ENCODE peak calls at places on chromosomes 16 and 17, in five cellular contexts. J, B, P, Y and E are unnamed samples.

GRCh38 chr17:79391808-79392233 is 219.0 kb downstream of the RBFOX3 start:
- DNase-seq in P (peak; percentile 66), B (peak; percentile 80), Y (peak; percentile 79), J (peak; percentile 11), E (peak; percentile 87)

GRCh38 chr17:7862692-7863437 is 5.1 kb downstream of the CYB5D1 start:
- DNase-seq in P (peak; percentile 72), Y (peak; percentile 28), J (no peak), B (no peak), E (no peak)

GRCh38 chr17:7133424-7133823 is 18.8 kb upstream of the ASGR2 start:
- DNase-seq in B (no peak), J (no peak), Y (peak; percentile 81), P (no peak), E (peak; percentile 36)

GRCh38 chr17:57286372-57287105 is 30.2 kb downstream of the MSI2 start:
- DNase-seq in P (no peak), B (no peak), J (no peak), Y (no peak), E (no peak)

GRCh38 chr16:50121721-50122445 is 31.2 kb upstream of the TENT4B start:
- DNase-seq in P (no peak), B (no peak), Y (no peak), J (no peak), E (no peak)

GRCh38 chr16:85166699-85167588 is 54.7 kb upstream of the CIBAR2 start:
- DNase-seq in B (peak; percentile 56), Y (no peak), J (no peak), P (no peak), E (peak; percentile 64)

GRCh38 chr16:23104032-23104955 is 45.0 kb downstream of the USP31 start:
- DNase-seq in P (peak; percentile 30), J (no peak), Y (no peak), B (no peak), E (no peak)

GRCh38 chr16:6428861-6429260 is 903.8 kb upstream of the RBFOX1 start:
- DNase-seq in P (no peak), B (no peak), Y (no peak), J (no peak), E (no peak)

GRCh38 chr16:72995151-72995881 is 52.6 kb downstream of the ZFHX3 start:
- DNase-seq in P (no peak), Y (peak; percentile 63), B (no peak), J (no peak), E (peak; percentile 77)

GRCh38 chr16:1439058-1439698 is 5.2 kb downstream of the CCDC154 start:
- DNase-seq in J (no peak), Y (no peak), P (no peak), B (no peak), E (peak; percentile 13)

GRCh38 chr17:50452627-50453300 is 15.9 kb downstream of the CHAD start:
- DNase-seq in P (no peak), J (no peak), B (no peak), Y (peak; percentile 78), E (no peak)

GRCh38 chr17:3777366-3777765 is 23.6 kb downstream of the ITGAE start:
- DNase-seq in Y (no peak), B (no peak), J (no peak), P (no peak), E (no peak)

GRCh38 chr16:86625821-86626220 is 47.5 kb downstream of the FOXL1 start:
- DNase-seq in Y (no peak), J (no peak), P (no peak), B (no peak), E (no peak)

GRCh38 chr17:47692895-47693666 is 880 bp upstream of the TBKBP1 start:
- DNase-seq in J (no peak), P (no peak), Y (peak; percentile 61), B (no peak), E (no peak)

GRCh38 chr16:47143329-47143676 is 442 bp downstream of the NETO2 start:
- DNase-seq in B (peak; percentile 74), J (no peak), P (peak; percentile 15), Y (peak; percentile 89), E (peak; percentile 84)
- TF ChIP-seq CTCF in B (peak; percentile 94), J (peak; percentile 55), P (peak; percentile 44), Y (peak; percentile 64), E (peak; percentile 95)

DNA sequence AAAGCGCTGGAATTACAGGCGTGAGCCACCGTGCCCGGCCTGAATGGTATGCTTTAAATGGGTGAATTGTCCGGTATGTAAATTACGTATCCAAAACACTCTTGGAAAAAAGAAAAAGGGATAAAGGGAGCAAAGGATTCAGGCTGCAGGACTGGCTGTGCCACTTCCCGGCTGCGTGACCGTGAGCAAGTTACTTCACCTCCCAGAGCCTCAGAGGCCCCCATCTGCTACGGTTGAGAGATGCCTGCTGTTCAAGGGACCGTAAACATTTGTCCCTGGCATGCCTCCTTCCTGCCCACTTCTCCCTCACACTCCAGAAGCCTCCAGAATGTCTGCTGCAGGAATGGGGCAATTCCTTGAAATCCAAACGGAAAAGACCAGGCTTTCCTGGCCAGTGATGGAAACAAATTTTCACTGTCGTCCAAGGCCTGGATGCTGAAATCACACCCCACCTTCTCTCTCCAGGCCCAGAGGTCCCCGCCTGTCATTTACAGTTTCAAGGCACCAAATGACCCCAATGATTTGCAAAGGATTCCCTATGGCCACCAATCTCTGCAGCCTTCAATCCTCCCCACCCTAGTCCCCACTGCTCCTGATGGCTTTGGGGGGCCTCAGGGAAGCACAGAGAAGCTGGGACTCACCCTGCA is 22.9 kb upstream of the LITAF start:
- DNase-seq in Y (no peak), P (no peak), B (no peak), J (no peak), E (peak; percentile 47)
- TF ChIP-seq CTCF in Y (no peak), P (no peak), B (no peak), J (no peak), E (no peak)

GRCh38 chr17:74380086-74380958 is 13.0 kb downstream of the GPR142 start:
- DNase-seq in B (no peak), J (no peak), Y (peak; percentile 54), P (peak; percentile 44), E (no peak)
- TF ChIP-seq CTCF in B (peak; percentile 11), J (no peak), Y (no peak), P (peak; percentile 58), E (no peak)

DNA sequence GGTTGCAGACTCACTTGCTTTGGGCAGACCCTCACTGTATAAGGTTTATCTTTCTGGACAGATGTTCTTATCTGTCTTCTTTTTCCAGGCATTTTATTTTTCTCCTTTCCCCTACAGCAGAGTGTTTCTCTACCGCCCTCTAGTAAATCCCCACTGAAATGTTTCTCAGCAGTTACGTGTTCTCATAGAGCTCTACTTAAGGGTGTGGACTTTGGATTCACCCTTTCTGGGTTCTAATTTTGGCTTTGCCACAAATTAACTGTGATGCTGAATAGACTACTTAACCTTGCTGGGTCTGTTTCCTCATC is 2.0 kb downstream of the ADAT1 start:
- DNase-seq in B (no peak), Y (peak; percentile 53), J (no peak), P (no peak), E (no peak)
- TF ChIP-seq CTCF in B (peak; percentile 55), Y (peak; percentile 43), J (peak; percentile 68), P (no peak), E (no peak)

GRCh38 chr17:63442549-63443035 is 3.5 kb downstream of the CYB561 start:
- DNase-seq in J (no peak), Y (peak; percentile 52), P (no peak), B (no peak), E (peak; percentile 55)
- TF ChIP-seq CTCF in J (peak; percentile 19), Y (no peak), P (no peak), B (no peak), E (no peak)